ENCODE peak calls at places on chromosomes 5 and 9, in nine cellular contexts. One of them, this sample, is unnamed.

GRCh38 chr9:87878930-87879603 is 3.6 kb upstream of the SPATA31E1 start:
- DNase-seq in T-helper 9 cell: no peak
- DNase-seq in ovary: no peak
- DNase-seq in naive B cell: no peak
- DNase-seq in DND-41: no peak
- DNase-seq in left cardiac atrium: no peak
- DNase-seq in fibroblast of mammary gland: peak
- DNase-seq in amygdala: no peak
- DNase-seq in AG09319: peak
- DNase-seq in this sample: no peak

GRCh38 chr5:39264528-39264927 is 45.2 kb upstream of the FYB1 start:
- DNase-seq in T-helper 9 cell: no peak
- DNase-seq in ovary: no peak
- DNase-seq in naive B cell: no peak
- DNase-seq in DND-41: no peak
- DNase-seq in left cardiac atrium: no peak
- DNase-seq in fibroblast of mammary gland: no peak
- DNase-seq in amygdala: no peak
- DNase-seq in AG09319: no peak
- DNase-seq in this sample: no peak

GRCh38 chr5:133969654-133970324 is 1.4 kb upstream of the C5orf15 start:
- DNase-seq in T-helper 9 cell: no peak
- DNase-seq in ovary: no peak
- DNase-seq in naive B cell: no peak
- DNase-seq in DND-41: no peak
- DNase-seq in left cardiac atrium: no peak
- DNase-seq in fibroblast of mammary gland: no peak
- DNase-seq in amygdala: no peak
- DNase-seq in AG09319: no peak
- DNase-seq in this sample: no peak

GRCh38 chr5:167030500-167031120 is 1260.8 kb upstream of the WWC1 start:
- DNase-seq in T-helper 9 cell: no peak
- DNase-seq in ovary: no peak
- DNase-seq in naive B cell: no peak
- DNase-seq in DND-41: no peak
- DNase-seq in left cardiac atrium: no peak
- DNase-seq in fibroblast of mammary gland: peak
- DNase-seq in amygdala: no peak
- DNase-seq in AG09319: no peak
- DNase-seq in this sample: no peak

GRCh38 chr5:177094224-177095087 is 7.7 kb downstream of the FGFR4 start:
- DNase-seq in T-helper 9 cell: no peak
- DNase-seq in ovary: peak
- DNase-seq in naive B cell: no peak
- DNase-seq in DND-41: no peak
- DNase-seq in left cardiac atrium: peak
- DNase-seq in fibroblast of mammary gland: peak
- DNase-seq in amygdala: no peak
- DNase-seq in AG09319: no peak
- DNase-seq in this sample: no peak

GRCh38 chr5:178861627-178862026 is 1.9 kb downstream of the ZNF354B start:
- DNase-seq in T-helper 9 cell: no peak
- DNase-seq in ovary: no peak
- DNase-seq in naive B cell: no peak
- DNase-seq in DND-41: no peak
- DNase-seq in left cardiac atrium: no peak
- DNase-seq in fibroblast of mammary gland: no peak
- DNase-seq in amygdala: no peak
- DNase-seq in AG09319: no peak
- DNase-seq in this sample: no peak

GRCh38 chr5:15383469-15383868 is 116.5 kb upstream of the FBXL7 start:
- DNase-seq in T-helper 9 cell: no peak
- DNase-seq in ovary: no peak
- DNase-seq in naive B cell: no peak
- DNase-seq in DND-41: peak
- DNase-seq in left cardiac atrium: no peak
- DNase-seq in fibroblast of mammary gland: peak
- DNase-seq in amygdala: no peak
- DNase-seq in AG09319: no peak
- DNase-seq in this sample: no peak

GRCh38 chr9:81848472-81848871 is 79.8 kb upstream of the SPATA31D4 start:
- DNase-seq in T-helper 9 cell: no peak
- DNase-seq in ovary: no peak
- DNase-seq in naive B cell: no peak
- DNase-seq in DND-41: no peak
- DNase-seq in left cardiac atrium: no peak
- DNase-seq in fibroblast of mammary gland: peak
- DNase-seq in amygdala: no peak
- DNase-seq in AG09319: no peak
- DNase-seq in this sample: no peak

GRCh38 chr9:127817881-127818434 is 15.3 kb downstream of the FPGS start:
- DNase-seq in T-helper 9 cell: no peak
- DNase-seq in ovary: peak
- DNase-seq in naive B cell: no peak
- DNase-seq in DND-41: no peak
- DNase-seq in left cardiac atrium: no peak
- DNase-seq in fibroblast of mammary gland: no peak
- DNase-seq in amygdala: no peak
- DNase-seq in AG09319: no peak
- DNase-seq in this sample: no peak

GRCh38 chr9:136721339-136722092 is 9.1 kb downstream of the DIPK1B start:
- DNase-seq in T-helper 9 cell: no peak
- DNase-seq in ovary: no peak
- DNase-seq in naive B cell: no peak
- DNase-seq in DND-41: no peak
- DNase-seq in left cardiac atrium: peak
- DNase-seq in fibroblast of mammary gland: peak
- DNase-seq in amygdala: no peak
- DNase-seq in AG09319: no peak
- DNase-seq in this sample: no peak

GRCh38 chr5:149412783-149413476 is 33.8 kb upstream of the IL17B start:
- DNase-seq in T-helper 9 cell: no peak
- DNase-seq in ovary: peak
- DNase-seq in naive B cell: no peak
- DNase-seq in DND-41: no peak
- DNase-seq in left cardiac atrium: peak
- DNase-seq in fibroblast of mammary gland: no peak
- DNase-seq in amygdala: no peak
- DNase-seq in AG09319: no peak
- DNase-seq in this sample: no peak

GRCh38 chr5:149679876-149680809 is 50.0 kb upstream of the PPARGC1B start:
- DNase-seq in T-helper 9 cell: no peak
- DNase-seq in ovary: no peak
- DNase-seq in naive B cell: no peak
- DNase-seq in DND-41: no peak
- DNase-seq in left cardiac atrium: no peak
- DNase-seq in fibroblast of mammary gland: no peak
- DNase-seq in amygdala: no peak
- DNase-seq in AG09319: no peak
- DNase-seq in this sample: no peak

GRCh38 chr9:122228191-122228905 is 409 bp downstream of the LHX6 start:
- DNase-seq in T-helper 9 cell: no peak
- DNase-seq in ovary: no peak
- DNase-seq in naive B cell: no peak
- DNase-seq in DND-41: no peak
- DNase-seq in left cardiac atrium: no peak
- DNase-seq in fibroblast of mammary gland: no peak
- DNase-seq in amygdala: no peak
- DNase-seq in AG09319: no peak
- DNase-seq in this sample: no peak

GRCh38 chr5:124824637-124825158 is 78.3 kb upstream of the ZNF608 start:
- DNase-seq in T-helper 9 cell: no peak
- DNase-seq in ovary: no peak
- DNase-seq in naive B cell: no peak
- DNase-seq in DND-41: no peak
- DNase-seq in left cardiac atrium: no peak
- DNase-seq in fibroblast of mammary gland: peak
- DNase-seq in amygdala: no peak
- DNase-seq in AG09319: peak
- DNase-seq in this sample: no peak

GRCh38 chr5:82586597-82586996 is 308.4 kb upstream of the RPS23 start:
- DNase-seq in T-helper 9 cell: no peak
- DNase-seq in ovary: no peak
- DNase-seq in naive B cell: no peak
- DNase-seq in DND-41: no peak
- DNase-seq in left cardiac atrium: no peak
- DNase-seq in fibroblast of mammary gland: no peak
- DNase-seq in amygdala: no peak
- DNase-seq in AG09319: no peak
- DNase-seq in this sample: no peak

GRCh38 chr9:120394058-120394669 is 185.8 kb downstream of the CDK5RAP2 start:
- DNase-seq in T-helper 9 cell: no peak
- DNase-seq in ovary: no peak
- DNase-seq in naive B cell: no peak
- DNase-seq in DND-41: peak
- DNase-seq in left cardiac atrium: no peak
- DNase-seq in fibroblast of mammary gland: peak
- DNase-seq in amygdala: no peak
- DNase-seq in AG09319: peak
- DNase-seq in this sample: no peak

GRCh38 chr5:23523998-23524397 is 16.6 kb downstream of the PRDM9 start:
- DNase-seq in T-helper 9 cell: no peak
- DNase-seq in ovary: no peak
- DNase-seq in naive B cell: no peak
- DNase-seq in DND-41: no peak
- DNase-seq in left cardiac atrium: no peak
- DNase-seq in fibroblast of mammary gland: no peak
- DNase-seq in amygdala: no peak
- DNase-seq in AG09319: no peak
- DNase-seq in this sample: no peak

GRCh38 chr5:7877851-7878250 is 8.9 kb downstream of the MTRR start:
- DNase-seq in T-helper 9 cell: no peak
- DNase-seq in ovary: no peak
- DNase-seq in naive B cell: no peak
- DNase-seq in DND-41: no peak
- DNase-seq in left cardiac atrium: no peak
- DNase-seq in fibroblast of mammary gland: no peak
- DNase-seq in amygdala: no peak
- DNase-seq in AG09319: no peak
- DNase-seq in this sample: no peak

GRCh38 chr5:41843456-41844112 is 26.6 kb downstream of the OXCT1 start:
- DNase-seq in T-helper 9 cell: no peak
- DNase-seq in ovary: no peak
- DNase-seq in naive B cell: no peak
- DNase-seq in DND-41: peak
- DNase-seq in left cardiac atrium: no peak
- DNase-seq in fibroblast of mammary gland: peak
- DNase-seq in amygdala: no peak
- DNase-seq in AG09319: peak
- DNase-seq in this sample: no peak

GRCh38 chr9:15357050-15357653 is 50.1 kb upstream of the TTC39B start:
- DNase-seq in T-helper 9 cell: peak
- DNase-seq in ovary: no peak
- DNase-seq in naive B cell: peak
- DNase-seq in DND-41: peak
- DNase-seq in left cardiac atrium: no peak
- DNase-seq in fibroblast of mammary gland: no peak
- DNase-seq in amygdala: no peak
- DNase-seq in AG09319: no peak
- DNase-seq in this sample: no peak

GRCh38 chr5:15790446-15791005 is 290.5 kb downstream of the FBXL7 start:
- DNase-seq in T-helper 9 cell: no peak
- DNase-seq in ovary: no peak
- DNase-seq in naive B cell: no peak
- DNase-seq in DND-41: no peak
- DNase-seq in left cardiac atrium: no peak
- DNase-seq in fibroblast of mammary gland: no peak
- DNase-seq in amygdala: no peak
- DNase-seq in AG09319: no peak
- DNase-seq in this sample: no peak

GRCh38 chr5:142945321-142945720 is 175.1 kb downstream of the ARHGAP26 start:
- DNase-seq in T-helper 9 cell: no peak
- DNase-seq in ovary: no peak
- DNase-seq in naive B cell: no peak
- DNase-seq in DND-41: no peak
- DNase-seq in left cardiac atrium: no peak
- DNase-seq in fibroblast of mammary gland: no peak
- DNase-seq in amygdala: no peak
- DNase-seq in AG09319: no peak
- DNase-seq in this sample: no peak

GRCh38 chr5:123098767-123099513 is 9.9 kb downstream of the PRDM6 start:
- DNase-seq in T-helper 9 cell: no peak
- DNase-seq in ovary: no peak
- DNase-seq in naive B cell: no peak
- DNase-seq in DND-41: no peak
- DNase-seq in left cardiac atrium: no peak
- DNase-seq in fibroblast of mammary gland: peak
- DNase-seq in amygdala: no peak
- DNase-seq in AG09319: no peak
- DNase-seq in this sample: no peak

GRCh38 chr5:72878854-72879253 is 62.4 kb downstream of the TNPO1 start:
- DNase-seq in T-helper 9 cell: no peak
- DNase-seq in ovary: no peak
- DNase-seq in naive B cell: no peak
- DNase-seq in DND-41: no peak
- DNase-seq in left cardiac atrium: no peak
- DNase-seq in fibroblast of mammary gland: no peak
- DNase-seq in amygdala: no peak
- DNase-seq in AG09319: no peak
- DNase-seq in this sample: peak

GRCh38 chr9:134626576-134627416 is 14.8 kb upstream of the COL5A1 start:
- DNase-seq in T-helper 9 cell: no peak
- DNase-seq in ovary: peak
- DNase-seq in naive B cell: no peak
- DNase-seq in DND-41: no peak
- DNase-seq in left cardiac atrium: peak
- DNase-seq in fibroblast of mammary gland: no peak
- DNase-seq in amygdala: no peak
- DNase-seq in AG09319: no peak
- DNase-seq in this sample: peak

GRCh38 chr5:139912158-139912557 is 116.5 kb downstream of the PSD2 start:
- DNase-seq in T-helper 9 cell: no peak
- DNase-seq in ovary: no peak
- DNase-seq in naive B cell: no peak
- DNase-seq in DND-41: no peak
- DNase-seq in left cardiac atrium: no peak
- DNase-seq in fibroblast of mammary gland: no peak
- DNase-seq in amygdala: no peak
- DNase-seq in AG09319: no peak
- DNase-seq in this sample: no peak

GRCh38 chr5:58477760-58478159 is 13.5 kb upstream of the GAPT start:
- DNase-seq in T-helper 9 cell: no peak
- DNase-seq in ovary: no peak
- DNase-seq in naive B cell: no peak
- DNase-seq in DND-41: no peak
- DNase-seq in left cardiac atrium: no peak
- DNase-seq in fibroblast of mammary gland: no peak
- DNase-seq in amygdala: no peak
- DNase-seq in AG09319: no peak
- DNase-seq in this sample: no peak

GRCh38 chr5:96651948-96652753 is 10.0 kb upstream of the CAST start:
- DNase-seq in T-helper 9 cell: no peak
- DNase-seq in ovary: no peak
- DNase-seq in naive B cell: no peak
- DNase-seq in DND-41: no peak
- DNase-seq in left cardiac atrium: no peak
- DNase-seq in fibroblast of mammary gland: no peak
- DNase-seq in amygdala: no peak
- DNase-seq in AG09319: no peak
- DNase-seq in this sample: no peak

GRCh38 chr5:32710859-32711692 is at the start of gene NPR3:
- DNase-seq in T-helper 9 cell: no peak
- DNase-seq in ovary: no peak
- DNase-seq in naive B cell: no peak
- DNase-seq in DND-41: no peak
- DNase-seq in left cardiac atrium: peak
- DNase-seq in fibroblast of mammary gland: peak
- DNase-seq in amygdala: no peak
- DNase-seq in AG09319: peak
- DNase-seq in this sample: no peak

GRCh38 chr5:2038337-2039179 is 155.8 kb upstream of the IRX4 start:
- DNase-seq in T-helper 9 cell: peak
- DNase-seq in ovary: peak
- DNase-seq in naive B cell: peak
- DNase-seq in DND-41: peak
- DNase-seq in left cardiac atrium: peak
- DNase-seq in fibroblast of mammary gland: peak
- DNase-seq in amygdala: peak
- DNase-seq in AG09319: no peak
- DNase-seq in this sample: no peak

GRCh38 chr9:33476503-33476902 is 2.8 kb upstream of the NOL6 start:
- DNase-seq in T-helper 9 cell: no peak
- DNase-seq in ovary: no peak
- DNase-seq in naive B cell: no peak
- DNase-seq in DND-41: no peak
- DNase-seq in left cardiac atrium: no peak
- DNase-seq in fibroblast of mammary gland: no peak
- DNase-seq in amygdala: no peak
- DNase-seq in AG09319: no peak
- DNase-seq in this sample: no peak